ENCODE peak calls at places on chromosomes 4 and X, in five cellular contexts. V, S, P, Z and Q are unnamed samples.

GRCh38 chr4:40186665-40187014 is 10.2 kb upstream of the RHOH start:
- DNase-seq in V (no peak), S (no peak), P (no peak), Z (no peak), Q (no peak)

GRCh38 chrX:30995060-30995700 is 76.7 kb downstream of the FTHL17 start:
- DNase-seq in V (no peak), S (no peak), P (no peak), Z (no peak), Q (no peak)

GRCh38 chr4:37317104-37317643 is 72.6 kb downstream of the NWD2 start:
- DNase-seq in V (no peak), S (no peak), P (no peak), Z (no peak), Q (no peak)

GRCh38 chr4:127782025-127782274 is 172 bp upstream of the HSPA4L start:
- DNase-seq in V (peak; percentile 81), S (peak; percentile 92), P (peak; percentile 64), Z (no peak), Q (peak; percentile 90)

GRCh38 chrX:12206413-12206812 is 68.1 kb downstream of the FRMPD4 start:
- DNase-seq in V (no peak), S (no peak), P (no peak), Z (no peak), Q (no peak)

GRCh38 chr4:1405636-1406415 is 416 bp downstream of the NKX1-1 start:
- DNase-seq in V (no peak), S (no peak), P (no peak), Z (no peak), Q (no peak)

GRCh38 chr4:188021548-188022249 is 26.1 kb downstream of the ZFP42 start:
- DNase-seq in V (no peak), S (no peak), P (no peak), Z (no peak), Q (no peak)

GRCh38 chrX:38929966-38930421 is 128.7 kb downstream of the MID1IP1 start:
- DNase-seq in V (peak; percentile 87), S (no peak), P (no peak), Z (no peak), Q (no peak)

GRCh38 chrX:13898084-13898483 is 81.2 kb upstream of the GPM6B start:
- DNase-seq in V (peak; percentile 22), S (no peak), P (no peak), Z (no peak), Q (no peak)

GRCh38 chr4:86129546-86129945 is 230.3 kb downstream of the MAPK10 start:
- DNase-seq in V (no peak), S (no peak), P (no peak), Z (no peak), Q (no peak)

GRCh38 chrX:115499112-115499805 is 61.7 kb upstream of the PLS3 start:
- DNase-seq in V (no peak), S (no peak), P (no peak), Z (no peak), Q (no peak)

GRCh38 chr4:96676754-96677435 is 837.0 kb downstream of the PDHA2 start:
- DNase-seq in V (no peak), S (no peak), P (no peak), Z (no peak), Q (no peak)

GRCh38 chrX:22171287-22172060 is 101.2 kb upstream of the CBLL2 start:
- DNase-seq in V (no peak), S (no peak), P (no peak), Z (no peak), Q (no peak)

GRCh38 chr4:4415806-4416805 is 29.2 kb downstream of the NSG1 start:
- DNase-seq in V (no peak), S (peak; percentile 41), P (no peak), Z (no peak), Q (no peak)

GRCh38 chr4:176753049-176753448 is 39.7 kb downstream of the VEGFC start:
- DNase-seq in V (peak; percentile 95), S (no peak), P (no peak), Z (no peak), Q (no peak)

GRCh38 chr4:34766935-34767859 is 1477.1 kb downstream of the ARAP2 start:
- DNase-seq in V (no peak), S (no peak), P (no peak), Z (no peak), Q (no peak)

GRCh38 chrX:13102636-13103035 is 58.2 kb upstream of the FAM9C start:
- DNase-seq in V (peak; percentile 29), S (no peak), P (no peak), Z (no peak), Q (no peak)

GRCh38 chr4:101014417-101014816 is 332.9 kb downstream of the PPP3CA start:
- DNase-seq in V (no peak), S (no peak), P (no peak), Z (no peak), Q (no peak)

GRCh38 chr4:101157415-101158135 is 189.8 kb downstream of the PPP3CA start:
- DNase-seq in V (peak; percentile 28), S (no peak), P (no peak), Z (no peak), Q (no peak)

GRCh38 chr4:120008075-120008474 is 58.6 kb downstream of the MAD2L1 start:
- DNase-seq in V (no peak), S (no peak), P (no peak), Z (no peak), Q (no peak)

GRCh38 chr4:1081689-1082040 is 31.7 kb downstream of the RNF212 start:
- DNase-seq in V (peak; percentile 63), S (no peak), P (peak; percentile 23), Z (no peak), Q (no peak)

GRCh38 chrX:111035256-111035655 is 60.7 kb upstream of the PAK3 start:
- DNase-seq in V (no peak), S (no peak), P (no peak), Z (no peak), Q (no peak)

GRCh38 chr4:183229397-183229796 is 90.7 kb downstream of the CLDN22 start:
- DNase-seq in V (no peak), S (no peak), P (no peak), Z (no peak), Q (no peak)

GRCh38 chr4:127632420-127633403 is at the start of gene INTU:
- DNase-seq in V (peak; percentile 97), S (peak; percentile 89), P (peak; percentile 87), Z (peak; percentile 93), Q (peak; percentile 96)

GRCh38 chrX:148874621-148875020 is 374.2 kb downstream of the AFF2 start:
- DNase-seq in V (peak; percentile 72), S (no peak), P (no peak), Z (no peak), Q (no peak)

GRCh38 chr4:155967098-155967497 is 13.4 kb upstream of the CTSO start:
- DNase-seq in V (peak; percentile 69), S (no peak), P (no peak), Z (no peak), Q (no peak)

GRCh38 chr4:143482753-143483362 is 30.6 kb upstream of the SMARCA5 start:
- DNase-seq in V (peak; percentile 71), S (no peak), P (peak; percentile 9), Z (no peak), Q (peak; percentile 14)

GRCh38 chr4:122577808-122578781 is 42.8 kb downstream of the IL21 start:
- DNase-seq in V (peak; percentile 38), S (no peak), P (peak; percentile 50), Z (no peak), Q (peak; percentile 22)

GRCh38 chr4:6378493-6379445 is 93.6 kb downstream of the PPP2R2C start:
- DNase-seq in V (no peak), S (peak; percentile 69), P (no peak), Z (no peak), Q (no peak)

GRCh38 chr4:145619639-145619996 is 433 bp downstream of the MMAA start:
- DNase-seq in V (peak; percentile 57), S (peak; percentile 80), P (peak; percentile 48), Z (peak; percentile 31), Q (peak; percentile 55)

GRCh38 chrX:30865020-30865419 is 24.0 kb downstream of the TAB3 start:
- DNase-seq in V (no peak), S (no peak), P (no peak), Z (no peak), Q (no peak)

GRCh38 chr4:38266616-38267015 is 306.4 kb downstream of the PTTG2 start:
- DNase-seq in V (peak; percentile 48), S (no peak), P (no peak), Z (no peak), Q (peak; percentile 86)

GRCh38 chrX:97482901-97483300 is 599.2 kb downstream of the RPA4 start:
- DNase-seq in V (no peak), S (no peak), P (no peak), Z (no peak), Q (no peak)

GRCh38 chr4:16129336-16129735 is 45.5 kb upstream of the PROM1 start:
- DNase-seq in V (no peak), S (no peak), P (no peak), Z (no peak), Q (no peak)

GRCh38 chr4:39083164-39083563 is 21.1 kb downstream of the KLHL5 start:
- DNase-seq in V (peak; percentile 34), S (no peak), P (no peak), Z (no peak), Q (no peak)

GRCh38 chr4:903066-904046 is 28.8 kb downstream of the GAK start:
- DNase-seq in V (no peak), S (no peak), P (no peak), Z (no peak), Q (no peak)

GRCh38 chr4:6058531-6059374 is 40.5 kb upstream of the C4orf50 start:
- DNase-seq in V (no peak), S (no peak), P (no peak), Z (no peak), Q (no peak)

GRCh38 chr4:83905952-83906351 is 370.0 kb downstream of the GPAT3 start:
- DNase-seq in V (no peak), S (no peak), P (no peak), Z (no peak), Q (no peak)

GRCh38 chr4:83910693-83911092 is 374.8 kb downstream of the GPAT3 start:
- DNase-seq in V (no peak), S (no peak), P (no peak), Z (no peak), Q (no peak)

GRCh38 chr4:83906561-83906960 is 370.7 kb downstream of the GPAT3 start:
- DNase-seq in V (peak; percentile 43), S (no peak), P (no peak), Z (no peak), Q (no peak)
- H3K27ac ChIP-seq in V (no peak overlapping the region), S (no peak overlapping the region), P (no peak overlapping the region), Z (no peak overlapping the region), Q (no peak overlapping the region)

GRCh38 chr4:25658357-25658771 is 2.7 kb downstream of the SLC34A2 start:
- DNase-seq in V (no peak), S (peak; percentile 22), P (no peak), Z (no peak), Q (no peak)
- TF ChIP-seq POLR2A in V (no peak), S (no peak), P (no peak), Z (no peak), Q (no peak)

GRCh38 chr4:151314509-151314908 is 10.9 kb downstream of the SH3D19 start:
- DNase-seq in V (no peak), S (no peak), P (no peak), Z (no peak), Q (no peak)
- H3K27ac ChIP-seq in V (no peak overlapping the region), S (no peak overlapping the region), P (peak overlapping the region; percentile 52), Z (no peak overlapping the region), Q (no peak overlapping the region)

GRCh38 chr4:158722917-158723793 is at the start of gene PPID:
- DNase-seq in V (peak; percentile 70), S (peak; percentile 96), P (peak; percentile 67), Z (peak; percentile 74), Q (peak; percentile 84)
- TF ChIP-seq POLR2A in V (peak; percentile 89), S (no peak), P (peak; percentile 77), Z (peak; percentile 57), Q (peak; percentile 64)

GRCh38 chr4:7713757-7714156 is 225.9 kb downstream of the AFAP1 start:
- DNase-seq in V (no peak), S (no peak), P (no peak), Z (no peak), Q (no peak)
- H3K27ac ChIP-seq in V (no peak overlapping the region), S (no peak overlapping the region), P (no peak overlapping the region), Z (no peak overlapping the region), Q (no peak overlapping the region)